ENCODE peak calls at places on chromosome 15, in six cellular contexts. N is esophagus squamous epithelium; U is choroid plexus epithelial cell; A is CD8-positive, alpha-beta memory T cell; D is breast epithelium; O is sciatic nerve. K is an unnamed sample.

GRCh38 chr15:25677719-25678497 is 185.2 kb downstream of the ATP10A start:
- DNase-seq in N (no peak), U (no peak), O (no peak), A (no peak), D (no peak), K (no peak)

GRCh38 chr15:80106051-80106450 is 46.6 kb downstream of the ZFAND6 start:
- DNase-seq in D (no peak), N (no peak), A (no peak), O (no peak), U (peak), K (no peak)

GRCh38 chr15:67063689-67064606 is 1.5 kb upstream of the SMAD3 start:
- DNase-seq in U (peak), O (no peak), A (no peak), D (no peak), N (no peak), K (no peak)

GRCh38 chr15:59232476-59232875 is 25.8 kb downstream of the LDHAL6B start:
- DNase-seq in U (peak), D (no peak), A (no peak), O (no peak), N (no peak), K (no peak)

GRCh38 chr15:68829068-68829467 is 8.4 kb upstream of the ANP32A start:
- DNase-seq in N (no peak), A (no peak), U (peak), D (no peak), O (no peak), K (no peak)

GRCh38 chr15:31504462-31504839 is 177.8 kb downstream of the KLF13 start:
- DNase-seq in U (no peak), A (no peak), N (no peak), O (no peak), D (peak), K (peak)

GRCh38 chr15:59746777-59747176 is 57.7 kb upstream of the BNIP2 start:
- DNase-seq in A (no peak), N (no peak), O (no peak), U (no peak), D (no peak), K (no peak)

GRCh38 chr15:74320358-74321247 is 46.8 kb downstream of the CYP11A1 start:
- DNase-seq in N (no peak), A (no peak), O (peak), U (peak), D (peak), K (no peak)

GRCh38 chr15:53462631-53463030 is 296.8 kb downstream of the WDR72 start:
- DNase-seq in D (no peak), N (no peak), A (no peak), O (no peak), U (no peak), K (no peak)

GRCh38 chr15:61715082-61715481 is 345.2 kb downstream of the VPS13C start:
- DNase-seq in D (no peak), U (no peak), A (no peak), N (no peak), O (no peak), K (no peak)

K was measured in osteocyte.